ENCODE peak calls at places on chromosomes 6 and 20, in eight cellular contexts. One of them, this sample, is unnamed.

GRCh38 chr6:68333444-68333843 is 301.6 kb upstream of the ADGRB3 start:
- DNase-seq in memory B cell: no peak
- DNase-seq in GDM1: no peak
- DNase-seq in gastrocnemius medialis: no peak
- DNase-seq in keratinocyte: no peak
- DNase-seq in A172: no peak
- DNase-seq in fibroblast of the conjunctiva: no peak
- DNase-seq in GM13977: no peak
- DNase-seq in this sample: no peak

GRCh38 chr6:150025201-150025917 is at the start of gene RAET1L:
- DNase-seq in memory B cell: no peak
- DNase-seq in GDM1: no peak
- DNase-seq in gastrocnemius medialis: no peak
- DNase-seq in keratinocyte: peak; percentile 57
- DNase-seq in A172: peak; percentile 87
- DNase-seq in fibroblast of the conjunctiva: peak; percentile 28
- DNase-seq in GM13977: no peak
- DNase-seq in this sample: peak; percentile 56

GRCh38 chr6:159267165-159267564 is 98.0 kb downstream of the FNDC1 start:
- DNase-seq in memory B cell: no peak
- DNase-seq in GDM1: no peak
- DNase-seq in gastrocnemius medialis: no peak
- DNase-seq in keratinocyte: peak; percentile 7
- DNase-seq in A172: peak; percentile 41
- DNase-seq in fibroblast of the conjunctiva: no peak
- DNase-seq in GM13977: no peak
- DNase-seq in this sample: no peak

GRCh38 chr6:21999012-21999528 is 297.8 kb downstream of the PRL start:
- DNase-seq in memory B cell: no peak
- DNase-seq in GDM1: no peak
- DNase-seq in gastrocnemius medialis: no peak
- DNase-seq in keratinocyte: no peak
- DNase-seq in A172: peak; percentile 72
- DNase-seq in fibroblast of the conjunctiva: no peak
- DNase-seq in GM13977: no peak
- DNase-seq in this sample: no peak

GRCh38 chr6:148272084-148272483 is 70.6 kb upstream of the SASH1 start:
- DNase-seq in memory B cell: no peak
- DNase-seq in GDM1: no peak
- DNase-seq in gastrocnemius medialis: no peak
- DNase-seq in keratinocyte: no peak
- DNase-seq in A172: peak; percentile 59
- DNase-seq in fibroblast of the conjunctiva: peak; percentile 91
- DNase-seq in GM13977: no peak
- DNase-seq in this sample: no peak

GRCh38 chr20:58698741-58699141 is 6.1 kb downstream of the NPEPL1 start:
- DNase-seq in memory B cell: no peak
- DNase-seq in GDM1: no peak
- DNase-seq in gastrocnemius medialis: no peak
- DNase-seq in keratinocyte: no peak
- DNase-seq in A172: no peak
- DNase-seq in fibroblast of the conjunctiva: no peak
- DNase-seq in GM13977: no peak
- DNase-seq in this sample: peak; percentile 50

GRCh38 chr6:20810732-20811111 is 276.5 kb downstream of the CDKAL1 start:
- DNase-seq in memory B cell: no peak
- DNase-seq in GDM1: no peak
- DNase-seq in gastrocnemius medialis: no peak
- DNase-seq in keratinocyte: no peak
- DNase-seq in A172: no peak
- DNase-seq in fibroblast of the conjunctiva: no peak
- DNase-seq in GM13977: no peak
- DNase-seq in this sample: peak; percentile 38

GRCh38 chr6:18154507-18155272 is at the start of gene TPMT:
- DNase-seq in memory B cell: peak; percentile 99
- DNase-seq in GDM1: no peak
- DNase-seq in gastrocnemius medialis: no peak
- DNase-seq in keratinocyte: no peak
- DNase-seq in A172: no peak
- DNase-seq in fibroblast of the conjunctiva: no peak
- DNase-seq in GM13977: no peak
- DNase-seq in this sample: no peak

GRCh38 chr6:160477901-160478300 is 129.7 kb downstream of the SLC22A3 start:
- DNase-seq in memory B cell: no peak
- DNase-seq in GDM1: no peak
- DNase-seq in gastrocnemius medialis: no peak
- DNase-seq in keratinocyte: no peak
- DNase-seq in A172: peak; percentile 40
- DNase-seq in fibroblast of the conjunctiva: no peak
- DNase-seq in GM13977: no peak
- DNase-seq in this sample: no peak

GRCh38 chr6:36025932-36026327 is 1.5 kb upstream of the SLC26A8 start:
- DNase-seq in memory B cell: no peak
- DNase-seq in GDM1: no peak
- DNase-seq in gastrocnemius medialis: no peak
- DNase-seq in keratinocyte: no peak
- DNase-seq in A172: no peak
- DNase-seq in fibroblast of the conjunctiva: no peak
- DNase-seq in GM13977: no peak
- DNase-seq in this sample: no peak

GRCh38 chr6:125748534-125749111 is 809 bp upstream of the HEY2 start:
- DNase-seq in memory B cell: no peak
- DNase-seq in GDM1: no peak
- DNase-seq in gastrocnemius medialis: no peak
- DNase-seq in keratinocyte: no peak
- DNase-seq in A172: no peak
- DNase-seq in fibroblast of the conjunctiva: no peak
- DNase-seq in GM13977: no peak
- DNase-seq in this sample: no peak

GRCh38 chr6:130223508-130223907 is 757 bp upstream of the SAMD3 start:
- DNase-seq in memory B cell: peak; percentile 48
- DNase-seq in GDM1: no peak
- DNase-seq in gastrocnemius medialis: no peak
- DNase-seq in keratinocyte: no peak
- DNase-seq in A172: no peak
- DNase-seq in fibroblast of the conjunctiva: no peak
- DNase-seq in GM13977: peak; percentile 28
- DNase-seq in this sample: no peak

GRCh38 chr6:41638002-41638800 is at the start of gene MDFI:
- DNase-seq in memory B cell: no peak
- DNase-seq in GDM1: peak; percentile 35
- DNase-seq in gastrocnemius medialis: no peak
- DNase-seq in keratinocyte: no peak
- DNase-seq in A172: no peak
- DNase-seq in fibroblast of the conjunctiva: no peak
- DNase-seq in GM13977: no peak
- DNase-seq in this sample: no peak

GRCh38 chr6:44650947-44651346 is 263.4 kb downstream of the CDC5L start:
- DNase-seq in memory B cell: no peak
- DNase-seq in GDM1: no peak
- DNase-seq in gastrocnemius medialis: no peak
- DNase-seq in keratinocyte: no peak
- DNase-seq in A172: peak; percentile 62
- DNase-seq in fibroblast of the conjunctiva: no peak
- DNase-seq in GM13977: no peak
- DNase-seq in this sample: no peak

GRCh38 chr20:46523108-46523507 is 9.7 kb upstream of the ZNF334 start:
- DNase-seq in memory B cell: no peak
- DNase-seq in GDM1: no peak
- DNase-seq in gastrocnemius medialis: no peak
- DNase-seq in keratinocyte: no peak
- DNase-seq in A172: no peak
- DNase-seq in fibroblast of the conjunctiva: no peak
- DNase-seq in GM13977: no peak
- DNase-seq in this sample: no peak

GRCh38 chr6:41634657-41635056 is 3.6 kb upstream of the MDFI start:
- DNase-seq in memory B cell: no peak
- DNase-seq in GDM1: no peak
- DNase-seq in gastrocnemius medialis: no peak
- DNase-seq in keratinocyte: no peak
- DNase-seq in A172: no peak
- DNase-seq in fibroblast of the conjunctiva: no peak
- DNase-seq in GM13977: no peak
- DNase-seq in this sample: no peak

GRCh38 chr6:79233611-79234149 is 802 bp downstream of the HMGN3 start:
- DNase-seq in memory B cell: peak; percentile 35
- DNase-seq in GDM1: peak; percentile 71
- DNase-seq in gastrocnemius medialis: peak; percentile 81
- DNase-seq in keratinocyte: no peak
- DNase-seq in A172: peak; percentile 83
- DNase-seq in fibroblast of the conjunctiva: peak; percentile 79
- DNase-seq in GM13977: peak; percentile 79
- DNase-seq in this sample: peak; percentile 94

GRCh38 chr6:52362443-52363221 is 681 bp downstream of the PAQR8 start:
- DNase-seq in memory B cell: no peak
- DNase-seq in GDM1: no peak
- DNase-seq in gastrocnemius medialis: no peak
- DNase-seq in keratinocyte: no peak
- DNase-seq in A172: no peak
- DNase-seq in fibroblast of the conjunctiva: no peak
- DNase-seq in GM13977: peak; percentile 68
- DNase-seq in this sample: peak; percentile 46

GRCh38 chr6:101066481-101066880 is 185.4 kb upstream of the ASCC3 start:
- DNase-seq in memory B cell: no peak
- DNase-seq in GDM1: no peak
- DNase-seq in gastrocnemius medialis: no peak
- DNase-seq in keratinocyte: no peak
- DNase-seq in A172: no peak
- DNase-seq in fibroblast of the conjunctiva: no peak
- DNase-seq in GM13977: no peak
- DNase-seq in this sample: no peak

GRCh38 chr20:59933296-59933848 is at the start of gene SYCP2:
- DNase-seq in memory B cell: peak; percentile 47
- DNase-seq in GDM1: peak; percentile 79
- DNase-seq in gastrocnemius medialis: no peak
- DNase-seq in keratinocyte: no peak
- DNase-seq in A172: no peak
- DNase-seq in fibroblast of the conjunctiva: no peak
- DNase-seq in GM13977: peak; percentile 12
- DNase-seq in this sample: peak; percentile 82

GRCh38 chr6:17968876-17969275 is 18.6 kb downstream of the KIF13A start:
- DNase-seq in memory B cell: no peak
- DNase-seq in GDM1: no peak
- DNase-seq in gastrocnemius medialis: no peak
- DNase-seq in keratinocyte: no peak
- DNase-seq in A172: no peak
- DNase-seq in fibroblast of the conjunctiva: no peak
- DNase-seq in GM13977: no peak
- DNase-seq in this sample: no peak

GRCh38 chr20:48880331-48880730 is 41.2 kb upstream of the ARFGEF2 start:
- DNase-seq in memory B cell: no peak
- DNase-seq in GDM1: no peak
- DNase-seq in gastrocnemius medialis: no peak
- DNase-seq in keratinocyte: no peak
- DNase-seq in A172: no peak
- DNase-seq in fibroblast of the conjunctiva: no peak
- DNase-seq in GM13977: no peak
- DNase-seq in this sample: no peak

GRCh38 chr20:60095456-60095855 is 137.2 kb downstream of the CDH26 start:
- DNase-seq in memory B cell: no peak
- DNase-seq in GDM1: no peak
- DNase-seq in gastrocnemius medialis: no peak
- DNase-seq in keratinocyte: no peak
- DNase-seq in A172: no peak
- DNase-seq in fibroblast of the conjunctiva: peak; percentile 16
- DNase-seq in GM13977: no peak
- DNase-seq in this sample: no peak

GRCh38 chr6:24927234-24927955 is 8.4 kb downstream of the RIPOR2 start:
- DNase-seq in memory B cell: no peak
- DNase-seq in GDM1: no peak
- DNase-seq in gastrocnemius medialis: no peak
- DNase-seq in keratinocyte: no peak
- DNase-seq in A172: no peak
- DNase-seq in fibroblast of the conjunctiva: no peak
- DNase-seq in GM13977: no peak
- DNase-seq in this sample: no peak

GRCh38 chr6:116557863-116558262 is 4.3 kb downstream of the CALHM4 start:
- DNase-seq in memory B cell: no peak
- DNase-seq in GDM1: no peak
- DNase-seq in gastrocnemius medialis: peak; percentile 22
- DNase-seq in keratinocyte: peak; percentile 85
- DNase-seq in A172: peak; percentile 95
- DNase-seq in fibroblast of the conjunctiva: peak; percentile 84
- DNase-seq in GM13977: no peak
- DNase-seq in this sample: no peak

GRCh38 chr6:150177260-150178246 is 34.7 kb downstream of the PPP1R14C start:
- DNase-seq in memory B cell: no peak
- DNase-seq in GDM1: no peak
- DNase-seq in gastrocnemius medialis: no peak
- DNase-seq in keratinocyte: no peak
- DNase-seq in A172: no peak
- DNase-seq in fibroblast of the conjunctiva: no peak
- DNase-seq in GM13977: no peak
- DNase-seq in this sample: peak; percentile 68

GRCh38 chr6:163797313-163797712 is 382.8 kb downstream of the QKI start:
- DNase-seq in memory B cell: no peak
- DNase-seq in GDM1: no peak
- DNase-seq in gastrocnemius medialis: no peak
- DNase-seq in keratinocyte: no peak
- DNase-seq in A172: no peak
- DNase-seq in fibroblast of the conjunctiva: no peak
- DNase-seq in GM13977: no peak
- DNase-seq in this sample: no peak

GRCh38 chr20:48634641-48635040 is 193.2 kb downstream of the PREX1 start:
- DNase-seq in memory B cell: no peak
- DNase-seq in GDM1: no peak
- DNase-seq in gastrocnemius medialis: no peak
- DNase-seq in keratinocyte: no peak
- DNase-seq in A172: no peak
- DNase-seq in fibroblast of the conjunctiva: no peak
- DNase-seq in GM13977: no peak
- DNase-seq in this sample: no peak

GRCh38 chr20:20603339-20603990 is 109.0 kb downstream of the RALGAPA2 start:
- DNase-seq in memory B cell: no peak
- DNase-seq in GDM1: no peak
- DNase-seq in gastrocnemius medialis: no peak
- DNase-seq in keratinocyte: peak; percentile 90
- DNase-seq in A172: no peak
- DNase-seq in fibroblast of the conjunctiva: no peak
- DNase-seq in GM13977: peak; percentile 79
- DNase-seq in this sample: no peak

GRCh38 chr20:8242827-8243764 is 111.0 kb downstream of the PLCB1 start:
- DNase-seq in memory B cell: no peak
- DNase-seq in GDM1: no peak
- DNase-seq in gastrocnemius medialis: no peak
- DNase-seq in keratinocyte: no peak
- DNase-seq in A172: no peak
- DNase-seq in fibroblast of the conjunctiva: peak; percentile 49
- DNase-seq in GM13977: no peak
- DNase-seq in this sample: no peak

GRCh38 chr6:144215402-144215931 is 65.2 kb downstream of the STX11 start:
- DNase-seq in memory B cell: no peak
- DNase-seq in GDM1: no peak
- DNase-seq in gastrocnemius medialis: no peak
- DNase-seq in keratinocyte: no peak
- DNase-seq in A172: peak; percentile 11
- DNase-seq in fibroblast of the conjunctiva: peak; percentile 20
- DNase-seq in GM13977: peak; percentile 36
- DNase-seq in this sample: peak; percentile 49

GRCh38 chr20:8855315-8855714 is 213.6 kb upstream of the PLCB4 start:
- DNase-seq in memory B cell: no peak
- DNase-seq in GDM1: no peak
- DNase-seq in gastrocnemius medialis: peak; percentile 6
- DNase-seq in keratinocyte: no peak
- DNase-seq in A172: peak; percentile 9
- DNase-seq in fibroblast of the conjunctiva: no peak
- DNase-seq in GM13977: no peak
- DNase-seq in this sample: no peak

GRCh38 chr20:18133962-18134361 is 3.7 kb upstream of the KAT14 start:
- DNase-seq in memory B cell: no peak
- DNase-seq in GDM1: no peak
- DNase-seq in gastrocnemius medialis: no peak
- DNase-seq in keratinocyte: no peak
- DNase-seq in A172: no peak
- DNase-seq in fibroblast of the conjunctiva: no peak
- DNase-seq in GM13977: no peak
- DNase-seq in this sample: no peak

GRCh38 chr6:139970591-139970991 is 596.1 kb upstream of the CITED2 start:
- DNase-seq in memory B cell: peak; percentile 12
- DNase-seq in GDM1: no peak
- DNase-seq in gastrocnemius medialis: no peak
- DNase-seq in keratinocyte: no peak
- DNase-seq in A172: no peak
- DNase-seq in fibroblast of the conjunctiva: no peak
- DNase-seq in GM13977: no peak
- DNase-seq in this sample: no peak

This sample was measured in left ventricle myocardium superior.